ENCODE peak calls at places on chromosomes 11 and 22, in ten cellular contexts. B is left ventricle myocardium inferior; X is stomach; R is MM.1S; S is esophagus muscularis mucosa; O is NCI-H774; C is naive thymus-derived CD4-positive, alpha-beta T cell; P is SW 1271; F is activated T-cell treated with anti-CD3 and anti-CD28 coated beads, Interleukin-2, amount 50 U/mL, for 4 hours; Y is stimulated activated CD4-positive, alpha-beta T cell treated with anti-CD3 and anti-CD28 coated beads, Interleukin-2, amount 100 ng/mL, for 48 hours. Z is an unnamed sample.

GRCh38 chr11:130213143-130213978 is 53.8 kb downstream of the ST14 start:
- DNase-seq in B (peak), X (peak), R (peak), S (peak), O (no peak), C (peak), P (peak), F (peak), Y (peak), Z (peak)

GRCh38 chr11:61756147-61756451 is 3.7 kb downstream of the MYRF start:
- DNase-seq in B (no peak), X (no peak), R (no peak), S (no peak), O (no peak), C (no peak), P (no peak), F (no peak), Y (no peak), Z (no peak)

GRCh38 chr11:104091281-104092071 is 55.0 kb downstream of the DDI1 start:
- DNase-seq in B (no peak), X (no peak), R (no peak), S (no peak), O (no peak), C (no peak), P (no peak), F (no peak), Y (no peak), Z (no peak)

GRCh38 chr22:50683994-50684371 is 11.4 kb downstream of the SHANK3 start:
- DNase-seq in B (no peak), X (peak), R (no peak), S (no peak), O (no peak), C (no peak), P (no peak), F (no peak), Y (no peak), Z (no peak)

GRCh38 chr11:78380615-78381029 is 37.0 kb downstream of the GAB2 start:
- DNase-seq in B (no peak), X (no peak), R (no peak), S (no peak), O (no peak), C (no peak), P (no peak), F (no peak), Y (no peak), Z (no peak)

GRCh38 chr11:114181195-114181594 is 115.0 kb upstream of the NNMT start:
- DNase-seq in B (no peak), X (no peak), R (no peak), S (no peak), O (no peak), C (no peak), P (no peak), F (no peak), Y (no peak), Z (no peak)

GRCh38 chr22:26979294-26979693 is 321.9 kb downstream of the MIAT start:
- DNase-seq in B (no peak), X (no peak), R (no peak), S (no peak), O (no peak), C (no peak), P (no peak), F (no peak), Y (no peak), Z (no peak)

GRCh38 chr22:47884200-47884599 is 1121.8 kb downstream of the TBC1D22A start:
- DNase-seq in B (no peak), X (no peak), R (no peak), S (no peak), O (no peak), C (no peak), P (no peak), F (no peak), Y (no peak), Z (no peak)

GRCh38 chr11:60858731-60859464 is 3.1 kb upstream of the PTGDR2 start:
- DNase-seq in B (no peak), X (no peak), R (no peak), S (no peak), O (no peak), C (no peak), P (no peak), F (no peak), Y (no peak), Z (peak)

GRCh38 chr22:38953091-38953490 is 4.3 kb upstream of the APOBEC3A start:
- DNase-seq in B (no peak), X (no peak), R (no peak), S (no peak), O (no peak), C (no peak), P (no peak), F (no peak), Y (no peak), Z (no peak)

GRCh38 chr11:24624432-24624831 is 127.6 kb downstream of the LUZP2 start:
- DNase-seq in B (no peak), X (no peak), R (no peak), S (no peak), O (no peak), C (no peak), P (no peak), F (no peak), Y (no peak), Z (no peak)

GRCh38 chr11:122186439-122187080 is 70.5 kb upstream of the BLID start:
- DNase-seq in B (no peak), X (no peak), R (no peak), S (no peak), O (no peak), C (no peak), P (peak), F (no peak), Y (no peak), Z (no peak)

GRCh38 chr22:32591620-32592019 is 117.0 kb downstream of the FBXO7 start:
- DNase-seq in B (no peak), X (no peak), R (no peak), S (no peak), O (no peak), C (no peak), P (no peak), F (no peak), Y (no peak), Z (no peak)

GRCh38 chr11:76598426-76598839 is 72.1 kb downstream of the LRRC32 start:
- DNase-seq in B (no peak), X (no peak), R (peak), S (no peak), O (no peak), C (no peak), P (peak), F (no peak), Y (no peak), Z (peak)

GRCh38 chr11:111935331-111936044 is 1.7 kb upstream of the DIXDC1 start:
- DNase-seq in B (no peak), X (no peak), R (peak), S (no peak), O (no peak), C (no peak), P (no peak), F (no peak), Y (no peak), Z (no peak)

GRCh38 chr22:46735747-46736608 is 2.1 kb downstream of the CERK start:
- DNase-seq in B (no peak), X (no peak), R (no peak), S (no peak), O (no peak), C (no peak), P (no peak), F (no peak), Y (no peak), Z (no peak)

GRCh38 chr11:41660585-41660984 is 201.1 kb upstream of the LRRC4C start:
- DNase-seq in B (no peak), X (no peak), R (no peak), S (no peak), O (peak), C (no peak), P (no peak), F (no peak), Y (no peak), Z (no peak)

GRCh38 chr22:49664891-49665290 is 162.8 kb downstream of the BRD1 start:
- DNase-seq in B (no peak), X (no peak), R (no peak), S (no peak), O (no peak), C (no peak), P (no peak), F (no peak), Y (no peak), Z (no peak)